ENCODE peak calls at places on chromosomes 4 and X, in seven cellular contexts. G is fibroblast of lung; B is CD8-positive, alpha-beta T cell; U is mammary epithelial cell; T is fibroblast of the aortic adventitia; A is heart right ventricle; P is heart left ventricle. N is an unnamed sample.

GRCh38 chr4:169059294-169060201 is 49.5 kb upstream of the CBR4 start:
- DNase-seq in G (no peak), B (no peak), U (no peak), T (peak), A (peak), P (peak), N (no peak)

GRCh38 chr4:111842336-111842735 is 302.9 kb upstream of the FAM241A start:
- DNase-seq in G (no peak), B (no peak), U (no peak), T (no peak), A (no peak), P (no peak), N (no peak)

GRCh38 chr4:101419324-101420135 is 72.2 kb upstream of the PPP3CA start:
- DNase-seq in G (peak), B (no peak), U (no peak), T (peak), A (peak), P (no peak), N (peak)

GRCh38 chr4:7073526-7074390 is 5.9 kb upstream of the GRPEL1 start:
- DNase-seq in G (peak), B (no peak), U (peak), T (peak), A (peak), P (no peak), N (peak)

GRCh38 chr4:170145120-170145519 is 55.4 kb upstream of the AADAT start:
- DNase-seq in G (no peak), B (no peak), U (no peak), T (no peak), A (no peak), P (no peak), N (no peak)

GRCh38 chr4:87947381-87948160 is 27.9 kb upstream of the SPP1 start:
- DNase-seq in G (no peak), B (no peak), U (no peak), T (no peak), A (no peak), P (no peak), N (no peak)

GRCh38 chr4:156536661-156537060 is 434.9 kb downstream of the PDGFC start:
- DNase-seq in G (peak), B (no peak), U (peak), T (peak), A (no peak), P (no peak), N (no peak)

GRCh38 chr4:139789096-139789495 is 123.5 kb downstream of the MGST2 start:
- DNase-seq in G (no peak), B (no peak), U (no peak), T (no peak), A (no peak), P (no peak), N (no peak)

GRCh38 chrX:117995378-117995777 is 121.2 kb downstream of the KLHL13 start:
- DNase-seq in G (no peak), B (no peak), U (no peak), T (no peak), A (no peak), P (no peak), N (no peak)

GRCh38 chr4:10460313-10461047 is 3.3 kb upstream of the ZNF518B start:
- DNase-seq in G (no peak), B (no peak), U (peak), T (no peak), A (no peak), P (no peak), N (peak)

GRCh38 chr4:90126805-90127204 is 389 bp upstream of the CCSER1 start:
- DNase-seq in G (peak), B (no peak), U (no peak), T (no peak), A (no peak), P (no peak), N (no peak)

GRCh38 chr4:112436987-112437386 is 79.0 kb downstream of the NEUROG2 start:
- DNase-seq in G (no peak), B (no peak), U (no peak), T (no peak), A (no peak), P (no peak), N (no peak)

GRCh38 chr4:143558823-143559756 is 45.6 kb downstream of the SMARCA5 start:
- DNase-seq in G (peak), B (peak), U (peak), T (peak), A (peak), P (peak), N (peak)

GRCh38 chrX:108033890-108034289 is 11.0 kb upstream of the VSIG1 start:
- DNase-seq in G (peak), B (no peak), U (no peak), T (peak), A (no peak), P (no peak), N (no peak)

GRCh38 chr4:169941141-169941540 is 85.1 kb downstream of the MFAP3L start:
- DNase-seq in G (no peak), B (no peak), U (no peak), T (no peak), A (no peak), P (no peak), N (no peak)

GRCh38 chr4:130851932-130852331 is 1756.0 kb downstream of the C4orf33 start:
- DNase-seq in G (no peak), B (no peak), U (no peak), T (no peak), A (no peak), P (no peak), N (no peak)

GRCh38 chrX:12210196-12210815 is 72.0 kb downstream of the FRMPD4 start:
- DNase-seq in G (peak), B (no peak), U (peak), T (peak), A (peak), P (no peak), N (no peak)

GRCh38 chr4:107993969-107994368 is 4.3 kb downstream of the HADH start:
- DNase-seq in G (no peak), B (no peak), U (no peak), T (no peak), A (no peak), P (no peak), N (peak)

GRCh38 chr4:39044947-39045734 is 12.9 kb upstream of the TMEM156 start:
- DNase-seq in G (no peak), B (no peak), U (peak), T (peak), A (peak), P (no peak), N (no peak)

GRCh38 chrX:24982306-24982965 is 33.3 kb downstream of the ARX start:
- DNase-seq in G (no peak), B (no peak), U (no peak), T (peak), A (no peak), P (no peak), N (no peak)

GRCh38 chr4:1172971-1173757 is 781 bp upstream of the SPON2 start:
- DNase-seq in G (no peak), B (no peak), U (no peak), T (peak), A (no peak), P (no peak), N (no peak)

GRCh38 chrX:16250296-16250695 is 83.0 kb downstream of the MAGEB17 start:
- DNase-seq in G (peak), B (no peak), U (no peak), T (no peak), A (no peak), P (no peak), N (no peak)

GRCh38 chr4:132001542-132001941 is 1147.6 kb upstream of the PCDH10 start:
- DNase-seq in G (peak), B (no peak), U (peak), T (peak), A (no peak), P (no peak), N (no peak)

GRCh38 chrX:132353430-132353829 is 134.2 kb upstream of the RAP2C start:
- DNase-seq in G (no peak), B (no peak), U (no peak), T (no peak), A (no peak), P (no peak), N (no peak)

GRCh38 chrX:112641449-112641848 is 38.3 kb downstream of the LHFPL1 start:
- DNase-seq in G (no peak), B (no peak), U (no peak), T (no peak), A (no peak), P (no peak), N (peak)

GRCh38 chr4:85084371-85085170 is 118.1 kb upstream of the WDFY3 start:
- DNase-seq in G (peak), B (no peak), U (peak), T (peak), A (peak), P (peak), N (peak)

GRCh38 chr4:122716825-122717448 is 15.6 kb upstream of the BBS12 start:
- DNase-seq in G (peak), B (peak), U (peak), T (peak), A (peak), P (peak), N (peak)

GRCh38 chrX:9875801-9876200 is 89.6 kb downstream of the SHROOM2 start:
- DNase-seq in G (no peak), B (no peak), U (no peak), T (no peak), A (no peak), P (no peak), N (no peak)

GRCh38 chr4:123528501-123529277 is 132.1 kb downstream of the SPRY1 start:
- DNase-seq in G (no peak), B (no peak), U (peak), T (no peak), A (no peak), P (no peak), N (no peak)

GRCh38 chrX:38260231-38260630 is 39.6 kb upstream of the SRPX start:
- DNase-seq in G (no peak), B (no peak), U (no peak), T (no peak), A (no peak), P (no peak), N (peak)

GRCh38 chr4:25092139-25092538 is 61.4 kb upstream of the LGI2 start:
- DNase-seq in G (no peak), B (no peak), U (no peak), T (no peak), A (no peak), P (no peak), N (no peak)

GRCh38 chrX:74383611-74384010 is 37.7 kb upstream of the SLC16A2 start:
- DNase-seq in G (peak), B (no peak), U (peak), T (peak), A (peak), P (peak), N (peak)

GRCh38 chr4:99506781-99507180 is 4.0 kb upstream of the C4orf17 start:
- DNase-seq in G (no peak), B (no peak), U (no peak), T (peak), A (no peak), P (no peak), N (no peak)

GRCh38 chrX:40298569-40298968 is 200.8 kb upstream of the BCOR start:
- DNase-seq in G (no peak), B (no peak), U (no peak), T (no peak), A (no peak), P (no peak), N (no peak)

GRCh38 chrX:40297949-40298539 is 200.3 kb upstream of the BCOR start:
- DNase-seq in G (no peak), B (no peak), U (no peak), T (no peak), A (no peak), P (no peak), N (no peak)

GRCh38 chrX:40300286-40300890 is 202.6 kb upstream of the BCOR start:
- DNase-seq in G (no peak), B (no peak), U (no peak), T (no peak), A (no peak), P (no peak), N (peak)

GRCh38 chrX:40299502-40300118 is 201.9 kb upstream of the BCOR start:
- DNase-seq in G (no peak), B (no peak), U (no peak), T (no peak), A (no peak), P (no peak), N (peak)

GRCh38 chrX:40299028-40299479 is 201.3 kb upstream of the BCOR start:
- DNase-seq in G (no peak), B (no peak), U (no peak), T (peak), A (no peak), P (no peak), N (no peak)
- TF ChIP-seq CTCF in G (no peak), B (no peak), U (no peak), T (peak), A (no peak), P (peak), N (peak)

GRCh38 chrX:154460326-154460725 is 2.2 kb downstream of the PLXNA3 start:
- DNase-seq in G (no peak), B (no peak), U (no peak), T (no peak), A (no peak), P (no peak), N (no peak)

GRCh38 chrX:154457491-154458115 is 478 bp upstream of the PLXNA3 start:
- DNase-seq in G (no peak), B (no peak), U (peak), T (no peak), A (peak), P (peak), N (peak)

GRCh38 chrX:154458116-154458953 is at the start of gene PLXNA3:
- DNase-seq in G (peak), B (peak), U (no peak), T (no peak), A (peak), P (peak), N (peak)

GRCh38 chrX:154458954-154459829 is 1.1 kb downstream of the PLXNA3 start:
- DNase-seq in G (no peak), B (no peak), U (no peak), T (no peak), A (peak), P (peak), N (no peak)

DNA sequence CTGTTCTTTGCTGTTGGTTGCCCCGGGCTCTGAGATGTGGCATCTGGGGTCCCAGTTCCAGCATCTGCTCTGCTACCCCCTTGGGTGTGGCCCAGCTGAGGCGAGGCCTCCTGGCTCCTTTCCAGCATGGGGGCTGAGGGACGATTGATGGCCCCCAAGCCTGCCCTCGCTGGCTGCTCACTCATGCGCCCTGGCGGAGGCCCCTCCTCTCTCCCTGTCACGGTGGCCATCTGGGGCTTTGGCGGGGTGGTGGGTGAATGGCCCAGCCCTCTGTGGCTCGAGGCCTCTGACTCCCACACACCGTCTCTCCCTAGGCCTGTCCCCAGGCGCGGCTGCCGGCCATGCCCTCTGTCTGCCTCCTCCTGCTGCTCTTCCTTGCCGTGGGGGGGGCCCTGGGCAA is 1.8 kb downstream of the PLXNA3 start:
- DNase-seq in G (no peak), B (no peak), U (no peak), T (no peak), A (no peak), P (no peak), N (no peak)
- H3K4me3 ChIP-seq in G (peak), B (no peak), U (no peak), T (peak), A (peak), P (peak), N (no peak)

GRCh38 chrX:5617666-5618065 is 611.0 kb downstream of the NLGN4X start:
- DNase-seq in G (no peak), B (no peak), U (no peak), T (no peak), A (no peak), P (no peak), N (no peak)
- TF ChIP-seq CTCF in G (no peak), B (no peak), U (no peak), T (no peak), A (no peak), P (no peak), N (no peak)

GRCh38 chr4:41539711-41540110 is 1.8 kb downstream of the LIMCH1 start:
- DNase-seq in G (no peak), B (no peak), U (no peak), T (no peak), A (no peak), P (no peak), N (no peak)
- H3K4me3 ChIP-seq in G (no peak), B (no peak), U (no peak), T (no peak), A (peak), P (peak), N (no peak)

GRCh38 chr4:53804719-53805118 is 213.4 kb upstream of the LNX1 start:
- DNase-seq in G (no peak), B (no peak), U (peak), T (no peak), A (no peak), P (no peak), N (peak)
- TF ChIP-seq CTCF in G (no peak), B (no peak), U (peak), T (peak), A (no peak), P (peak), N (peak)

GRCh38 chr4:155392486-155393184 is 15.9 kb upstream of the MAP9 start:
- DNase-seq in G (peak), B (no peak), U (peak), T (peak), A (no peak), P (no peak), N (no peak)
- H3K4me3 ChIP-seq in G (no peak), B (no peak), U (no peak), T (no peak), A (no peak), P (no peak), N (no peak)

N was measured in GM12865.